ENCODE peak calls at places on chromosome 14, in four cellular contexts. K is NCI-H2029 treated with DMSO at 0.1 percent for 48 hours, P is D341Med, D is GM20000. O is an unnamed sample.

GRCh38 chr14:65849558-65849957 is 437.0 kb downstream of the FUT8 start:
- DNase-seq in K (no peak), D (no peak), P (peak; percentile 76), O (no peak)

GRCh38 chr14:97523936-97524335 is 726.8 kb downstream of the VRK1 start:
- DNase-seq in K (no peak), P (no peak), D (no peak), O (no peak)

GRCh38 chr14:93109572-93110481 is 5.9 kb downstream of the ITPK1 start:
- DNase-seq in P (no peak), D (no peak), K (no peak), O (no peak)

GRCh38 chr14:56057071-56057865 is 60.9 kb upstream of the PELI2 start:
- DNase-seq in P (no peak), K (peak; percentile 19), D (no peak), O (no peak)

GRCh38 chr14:60090864-60091519 is 731 bp upstream of the PCNX4 start:
- DNase-seq in D (peak; percentile 21), K (no peak), P (peak; percentile 55), O (peak; percentile 79)

GRCh38 chr14:72892103-72892878 is 1.6 kb downstream of the DPF3 start:
- DNase-seq in K (no peak), P (peak; percentile 53), D (peak; percentile 27), O (no peak)

GRCh38 chr14:101628975-101629374 is 67.7 kb downstream of the DIO3 start:
- DNase-seq in D (no peak), K (no peak), P (no peak), O (no peak)

GRCh38 chr14:20557212-20557542 is 3.7 kb downstream of the RNASE9 start:
- DNase-seq in P (no peak), K (no peak), D (no peak), O (no peak)

GRCh38 chr14:61103541-61104339 is 122.7 kb downstream of the SLC38A6 start:
- DNase-seq in K (no peak), D (peak; percentile 64), P (no peak), O (no peak)

GRCh38 chr14:26765768-26766550 is 168.1 kb upstream of the NOVA1 start:
- DNase-seq in P (no peak), K (no peak), D (no peak), O (no peak)

GRCh38 chr14:90447720-90448497 is 51.1 kb downstream of the CALM1 start:
- DNase-seq in D (no peak), P (no peak), K (no peak), O (no peak)

GRCh38 chr14:105499256-105500035 is 8.4 kb downstream of the TEDC1 start:
- DNase-seq in P (no peak), K (no peak), D (no peak), O (peak; percentile 74)

GRCh38 chr14:86654558-86655184 is 1124.7 kb downstream of the FLRT2 start:
- DNase-seq in K (no peak), P (peak; percentile 55), D (no peak), O (no peak)

GRCh38 chr14:80872645-80873044 is 68.9 kb downstream of the CEP128 start:
- DNase-seq in P (no peak), K (no peak), D (no peak), O (no peak)

GRCh38 chr14:99516156-99517045 is 35.2 kb downstream of the CCNK start:
- DNase-seq in P (no peak), K (no peak), D (no peak), O (peak; percentile 67)

GRCh38 chr14:100691395-100692025 is 35.2 kb upstream of the DLK1 start:
- DNase-seq in D (no peak), P (no peak), K (peak; percentile 45), O (no peak)

GRCh38 chr14:75714993-75715392 is 53.9 kb downstream of the TTLL5 start:
- DNase-seq in D (no peak), K (no peak), P (no peak), O (no peak)

GRCh38 chr14:105852378-105853088 is 326.1 kb downstream of the TMEM121 start:
- DNase-seq in K (no peak), D (peak; percentile 2), P (peak; percentile 20), O (peak; percentile 53)

GRCh38 chr14:104280902-104281767 is 142.7 kb downstream of the KIF26A start:
- DNase-seq in P (peak; percentile 31), K (no peak), D (no peak), O (peak; percentile 50)

GRCh38 chr14:21686468-21686867 is 12.8 kb upstream of the OR4E1 start:
- DNase-seq in D (no peak), K (no peak), P (no peak), O (no peak)

GRCh38 chr14:91417983-91418386 is 365 bp upstream of the CCDC88C start:
- DNase-seq in K (no peak), D (no peak), P (peak; percentile 93), O (no peak)

GRCh38 chr14:29724991-29725390 is 202.7 kb downstream of the PRKD1 start:
- DNase-seq in P (no peak), D (no peak), K (peak; percentile 82), O (no peak)

GRCh38 chr14:67618617-67619063 is 1.1 kb upstream of the ARG2 start:
- DNase-seq in D (peak; percentile 67), P (peak; percentile 52), K (peak; percentile 6), O (no peak)